ENCODE peak calls at places on chromosome 1, in eight cellular contexts. G, E, C, K, A, X, S and B are unnamed samples.

GRCh38 chr1:156385534-156386031 is 16.6 kb downstream of the RHBG start:
- DNase-seq in K (peak; percentile 69), A (peak; percentile 89), C (peak; percentile 39), X (peak; percentile 38), G (peak; percentile 63), S (peak; percentile 88), E (peak; percentile 89), B (no peak)

GRCh38 chr1:58063095-58063494 is 483.4 kb downstream of the OMA1 start:
- DNase-seq in K (no peak), S (no peak), G (no peak), A (no peak), E (no peak), X (no peak), C (no peak), B (no peak)

GRCh38 chr1:19081218-19081893 is 124.9 kb upstream of the IFFO2 start:
- DNase-seq in E (no peak), A (no peak), K (no peak), G (peak; percentile 69), S (no peak), X (no peak), C (peak; percentile 50), B (no peak)

GRCh38 chr1:89260575-89261275 is 11.9 kb downstream of the GBP5 start:
- DNase-seq in X (no peak), E (no peak), G (no peak), C (no peak), S (no peak), K (no peak), A (no peak), B (peak; percentile 16)

GRCh38 chr1:93798301-93798700 is 80.7 kb downstream of the DNTTIP2 start:
- DNase-seq in C (no peak), E (no peak), A (peak; percentile 0), K (no peak), S (no peak), X (no peak), G (peak; percentile 82), B (peak; percentile 83)

GRCh38 chr1:225467193-225468020 is 39.6 kb upstream of the LBR start:
- DNase-seq in C (peak; percentile 56), K (no peak), X (no peak), A (no peak), E (no peak), S (no peak), G (no peak), B (no peak)

GRCh38 chr1:156540955-156541354 is 31.4 kb downstream of the IQGAP3 start:
- DNase-seq in A (no peak), X (no peak), G (no peak), S (no peak), E (no peak), C (no peak), K (no peak), B (no peak)

GRCh38 chr1:116826818-116827606 is 72.8 kb downstream of the CD2 start:
- DNase-seq in S (no peak), C (no peak), K (no peak), G (no peak), X (no peak), A (no peak), E (no peak), B (no peak)

GRCh38 chr1:47682786-47683350 is 245.0 kb downstream of the FOXD2 start:
- DNase-seq in A (peak; percentile 49), X (no peak), E (no peak), C (no peak), G (no peak), S (peak; percentile 38), K (no peak), B (no peak)

GRCh38 chr1:39689214-39689613 is 2.0 kb downstream of the HPCAL4 start:
- DNase-seq in X (no peak), S (no peak), G (no peak), C (no peak), A (no peak), E (no peak), K (no peak), B (no peak)

GRCh38 chr1:31181515-31182343 is 58.0 kb downstream of the NKAIN1 start:
- DNase-seq in K (peak; percentile 59), S (peak; percentile 88), A (peak; percentile 91), E (peak; percentile 87), X (peak; percentile 47), C (peak; percentile 68), G (peak; percentile 37), B (no peak)

GRCh38 chr1:61173118-61173517 is 90.8 kb downstream of the NFIA start:
- DNase-seq in C (peak; percentile 68), A (no peak), K (no peak), E (no peak), X (no peak), G (no peak), S (no peak), B (no peak)

GRCh38 chr1:195053478-195053877 is 1554.8 kb downstream of the KCNT2 start:
- DNase-seq in E (no peak), G (peak; percentile 42), A (no peak), S (no peak), C (no peak), X (no peak), K (no peak), B (no peak)

GRCh38 chr1:165841582-165842362 is 14.4 kb downstream of the UCK2 start:
- DNase-seq in K (no peak), X (no peak), S (no peak), G (peak; percentile 51), E (no peak), A (peak; percentile 39), C (no peak), B (no peak)

GRCh38 chr1:154962795-154963330 is 1.3 kb upstream of the PYGO2 start:
- DNase-seq in K (no peak), G (no peak), A (no peak), E (no peak), X (no peak), S (no peak), C (peak; percentile 12), B (no peak)

GRCh38 chr1:64923294-64923718 is 43.0 kb downstream of the JAK1 start:
- DNase-seq in C (no peak), X (no peak), S (no peak), G (no peak), A (no peak), K (no peak), E (no peak), B (no peak)

GRCh38 chr1:197024460-197024859 is 42.6 kb downstream of the F13B start:
- DNase-seq in C (no peak), G (peak; percentile 16), A (no peak), S (no peak), E (no peak), X (no peak), K (no peak), B (no peak)

GRCh38 chr1:27074175-27074780 is 61.6 kb upstream of the TENT5B start:
- DNase-seq in C (no peak), K (no peak), A (no peak), E (no peak), G (no peak), S (no peak), X (no peak), B (no peak)

GRCh38 chr1:17060129-17060868 is 6.5 kb upstream of the SDHB start:
- DNase-seq in A (no peak), K (no peak), S (no peak), G (no peak), C (no peak), X (no peak), E (peak; percentile 46), B (no peak)

GRCh38 chr1:2132222-2133038 is 62.1 kb downstream of the FAAP20 start:
- DNase-seq in X (no peak), K (peak; percentile 68), S (peak; percentile 75), C (peak; percentile 43), E (peak; percentile 85), A (peak; percentile 87), G (peak; percentile 61), B (no peak)

GRCh38 chr1:150559627-150560010 is 10.4 kb downstream of the ADAMTSL4 start:
- DNase-seq in G (no peak), S (no peak), C (no peak), X (no peak), K (peak; percentile 50), E (no peak), A (no peak), B (no peak)

GRCh38 chr1:150557813-150558212 is 8.6 kb downstream of the ADAMTSL4 start:
- DNase-seq in G (no peak), K (no peak), C (no peak), E (no peak), S (no peak), X (no peak), A (peak; percentile 50), B (no peak)

GRCh38 chr1:150560011-150560438 is 10.8 kb downstream of the ADAMTSL4 start:
- DNase-seq in E (peak; percentile 92), A (peak; percentile 95), X (peak; percentile 61), C (peak; percentile 76), S (peak; percentile 92), K (peak; percentile 73), G (peak; percentile 64), B (no peak)

GRCh38 chr1:150558328-150558727 is 9.1 kb downstream of the ADAMTSL4 start:
- DNase-seq in C (no peak), G (no peak), E (no peak), A (peak; percentile 47), X (no peak), S (no peak), K (peak; percentile 33), B (no peak)

GRCh38 chr1:150558761-150559626 is 9.8 kb downstream of the ADAMTSL4 start:
- DNase-seq in C (peak; percentile 71), K (peak; percentile 62), X (no peak), A (peak; percentile 50), G (no peak), E (peak; percentile 16), S (no peak), B (no peak)
- H3K4me3 ChIP-seq in C (peak overlapping the region; percentile 18), K (peak overlapping the region; percentile 22), X (no peak overlapping the region), A (no peak overlapping the region), G (no peak overlapping the region), E (no peak overlapping the region), S (no peak overlapping the region), B (no peak overlapping the region)

GRCh38 chr1:54904476-54905048 is 17.6 kb upstream of the DHCR24 start:
- DNase-seq in K (no peak), C (no peak), E (no peak), A (no peak), S (no peak), G (peak; percentile 34), X (no peak), B (peak; percentile 59)

GRCh38 chr1:54906586-54906985 is 19.6 kb upstream of the DHCR24 start:
- DNase-seq in X (no peak), G (no peak), C (no peak), K (no peak), A (peak; percentile 64), S (no peak), E (no peak), B (no peak)
- TF ChIP-seq CTCF in X (no peak), G (no peak), C (no peak), K (no peak), A (no peak), S (no peak), E (no peak), B (no peak)

DNA sequence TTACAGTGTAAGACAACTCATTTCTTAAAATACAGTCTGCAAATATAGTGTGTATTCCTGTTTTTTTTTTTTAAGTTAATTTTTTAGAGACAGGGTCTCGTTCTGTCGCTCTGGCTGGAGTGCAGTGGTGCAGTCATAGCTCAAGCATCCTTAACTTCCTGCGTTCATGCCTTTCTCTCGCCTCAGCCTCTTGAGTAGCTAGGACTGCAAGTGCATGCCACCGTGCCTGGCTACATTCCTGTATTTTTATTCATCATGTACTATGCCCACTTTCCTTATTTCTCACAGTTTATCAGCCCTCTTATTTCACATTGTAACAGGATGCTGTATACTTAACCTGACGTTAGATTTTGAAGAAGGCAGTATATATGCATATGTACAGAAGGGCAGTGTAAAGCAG is 26.7 kb downstream of the MIER1 start:
- DNase-seq in E (no peak), S (no peak), G (peak; percentile 25), K (no peak), C (no peak), A (no peak), X (no peak), B (no peak)
- H3K36me3 ChIP-seq in E (peaks cover 19% of the 10 kb centered on the region), S (peaks cover 3% of the 10 kb centered on the region), G (peaks cover 2% of the 10 kb centered on the region), K (no peaks in the 10 kb centered on the region), C (peaks cover 89% of the 10 kb centered on the region), A (peaks cover 60% of the 10 kb centered on the region), X (peaks cover 21% of the 10 kb centered on the region), B (peaks cover 3% of the 10 kb centered on the region)

GRCh38 chr1:115088115-115088794 is 1.0 kb downstream of the TSPAN2 start:
- DNase-seq in K (no peak), C (no peak), E (peak; percentile 31), G (no peak), S (no peak), X (no peak), A (no peak), B (no peak)
- H3K4me3 ChIP-seq in K (peak overlapping the region; percentile 64), C (peak overlapping the region; percentile 81), E (peak overlapping the region; percentile 91), G (no peak overlapping the region), S (peak overlapping the region; percentile 100), X (no peak overlapping the region), A (peak overlapping the region; percentile 85), B (no peak overlapping the region)